ENCODE peak calls at places on chromosomes 12 and 14, in eight cellular contexts. One of them, this sample, is unnamed.

GRCh38 chr12:115771065-115771464 is 506.4 kb downstream of the MED13L start:
- DNase-seq in keratinocyte: no peak
- DNase-seq in Daoy: peak
- DNase-seq in prostate gland: peak
- DNase-seq in activated CD4-positive, alpha-beta T cell treated with anti-CD3 and anti-CD28 coated beads, Interleukin-2, amount 10 ng/mL, durations not matched to agents 7 days and 5 days: no peak
- DNase-seq in brain microvascular endothelial cell: no peak
- DNase-seq in posterior vena cava: no peak
- DNase-seq in pons: no peak
- DNase-seq in this sample: no peak

GRCh38 chr12:97501422-97501821 is 38.8 kb downstream of the RMST start:
- DNase-seq in pons: no peak
- DNase-seq in activated CD4-positive, alpha-beta T cell treated with anti-CD3 and anti-CD28 coated beads, Interleukin-2, amount 10 ng/mL, durations not matched to agents 7 days and 5 days: no peak
- DNase-seq in posterior vena cava: no peak
- DNase-seq in prostate gland: no peak
- DNase-seq in keratinocyte: no peak
- DNase-seq in Daoy: no peak
- DNase-seq in brain microvascular endothelial cell: no peak
- DNase-seq in this sample: no peak

GRCh38 chr12:50589650-50590435 is 85.1 kb downstream of the DIP2B start:
- DNase-seq in prostate gland: no peak
- DNase-seq in brain microvascular endothelial cell: peak
- DNase-seq in activated CD4-positive, alpha-beta T cell treated with anti-CD3 and anti-CD28 coated beads, Interleukin-2, amount 10 ng/mL, durations not matched to agents 7 days and 5 days: peak
- DNase-seq in posterior vena cava: no peak
- DNase-seq in Daoy: peak
- DNase-seq in keratinocyte: no peak
- DNase-seq in pons: no peak
- DNase-seq in this sample: no peak

GRCh38 chr12:109302358-109302757 is 6.7 kb downstream of the FOXN4 start:
- DNase-seq in Daoy: no peak
- DNase-seq in keratinocyte: peak
- DNase-seq in prostate gland: no peak
- DNase-seq in brain microvascular endothelial cell: no peak
- DNase-seq in pons: no peak
- DNase-seq in activated CD4-positive, alpha-beta T cell treated with anti-CD3 and anti-CD28 coated beads, Interleukin-2, amount 10 ng/mL, durations not matched to agents 7 days and 5 days: no peak
- DNase-seq in posterior vena cava: no peak
- DNase-seq in this sample: no peak

GRCh38 chr14:69133206-69134125 is 19.5 kb downstream of the DCAF5 start:
- DNase-seq in posterior vena cava: no peak
- DNase-seq in activated CD4-positive, alpha-beta T cell treated with anti-CD3 and anti-CD28 coated beads, Interleukin-2, amount 10 ng/mL, durations not matched to agents 7 days and 5 days: no peak
- DNase-seq in prostate gland: no peak
- DNase-seq in Daoy: peak
- DNase-seq in brain microvascular endothelial cell: peak
- DNase-seq in pons: no peak
- DNase-seq in keratinocyte: no peak
- DNase-seq in this sample: no peak

GRCh38 chr12:29033519-29033918 is 115.6 kb upstream of the FAR2 start:
- DNase-seq in pons: no peak
- DNase-seq in posterior vena cava: no peak
- DNase-seq in Daoy: no peak
- DNase-seq in prostate gland: no peak
- DNase-seq in brain microvascular endothelial cell: no peak
- DNase-seq in keratinocyte: no peak
- DNase-seq in activated CD4-positive, alpha-beta T cell treated with anti-CD3 and anti-CD28 coated beads, Interleukin-2, amount 10 ng/mL, durations not matched to agents 7 days and 5 days: no peak
- DNase-seq in this sample: no peak

GRCh38 chr14:56331815-56332214 is 213.6 kb downstream of the PELI2 start:
- DNase-seq in Daoy: no peak
- DNase-seq in posterior vena cava: no peak
- DNase-seq in prostate gland: no peak
- DNase-seq in pons: no peak
- DNase-seq in activated CD4-positive, alpha-beta T cell treated with anti-CD3 and anti-CD28 coated beads, Interleukin-2, amount 10 ng/mL, durations not matched to agents 7 days and 5 days: no peak
- DNase-seq in keratinocyte: no peak
- DNase-seq in brain microvascular endothelial cell: no peak
- DNase-seq in this sample: no peak

GRCh38 chr14:61452452-61452851 is 131.1 kb downstream of the PRKCH start:
- DNase-seq in Daoy: no peak
- DNase-seq in pons: no peak
- DNase-seq in posterior vena cava: no peak
- DNase-seq in keratinocyte: no peak
- DNase-seq in prostate gland: no peak
- DNase-seq in activated CD4-positive, alpha-beta T cell treated with anti-CD3 and anti-CD28 coated beads, Interleukin-2, amount 10 ng/mL, durations not matched to agents 7 days and 5 days: peak
- DNase-seq in brain microvascular endothelial cell: no peak
- DNase-seq in this sample: peak

GRCh38 chr14:89185919-89186849 is 230.8 kb downstream of the FOXN3 start:
- DNase-seq in Daoy: peak
- DNase-seq in prostate gland: peak
- DNase-seq in brain microvascular endothelial cell: peak
- DNase-seq in posterior vena cava: no peak
- DNase-seq in activated CD4-positive, alpha-beta T cell treated with anti-CD3 and anti-CD28 coated beads, Interleukin-2, amount 10 ng/mL, durations not matched to agents 7 days and 5 days: no peak
- DNase-seq in pons: peak
- DNase-seq in keratinocyte: peak
- DNase-seq in this sample: no peak

GRCh38 chr12:14416658-14417057 is 51.2 kb downstream of the ATF7IP start:
- DNase-seq in posterior vena cava: no peak
- DNase-seq in pons: peak
- DNase-seq in brain microvascular endothelial cell: peak
- DNase-seq in prostate gland: no peak
- DNase-seq in keratinocyte: no peak
- DNase-seq in activated CD4-positive, alpha-beta T cell treated with anti-CD3 and anti-CD28 coated beads, Interleukin-2, amount 10 ng/mL, durations not matched to agents 7 days and 5 days: peak
- DNase-seq in Daoy: peak
- DNase-seq in this sample: no peak

GRCh38 chr12:31117203-31118011 is 43.7 kb downstream of the DDX11 start:
- DNase-seq in activated CD4-positive, alpha-beta T cell treated with anti-CD3 and anti-CD28 coated beads, Interleukin-2, amount 10 ng/mL, durations not matched to agents 7 days and 5 days: peak
- DNase-seq in prostate gland: peak
- DNase-seq in keratinocyte: no peak
- DNase-seq in brain microvascular endothelial cell: no peak
- DNase-seq in pons: no peak
- DNase-seq in Daoy: peak
- DNase-seq in posterior vena cava: no peak
- DNase-seq in this sample: peak

GRCh38 chr14:85534435-85534834 is 4.5 kb downstream of the FLRT2 start:
- DNase-seq in pons: no peak
- DNase-seq in brain microvascular endothelial cell: no peak
- DNase-seq in posterior vena cava: no peak
- DNase-seq in keratinocyte: no peak
- DNase-seq in Daoy: no peak
- DNase-seq in activated CD4-positive, alpha-beta T cell treated with anti-CD3 and anti-CD28 coated beads, Interleukin-2, amount 10 ng/mL, durations not matched to agents 7 days and 5 days: no peak
- DNase-seq in prostate gland: peak
- DNase-seq in this sample: no peak

This sample was measured in activated naive CD4-positive, alpha-beta T cell treated with anti-CD3 and anti-CD28 coated beads, Interleukin-2, amount 50 U/mL, for 72 hours.